ENCODE peak calls at places on chromosomes 4 and X, in eight cellular contexts. One of them, this sample, is unnamed. For H3K4me1, the result is how much of the 10 kb centered on the place peaks cover.

GRCh38 chr4:67019670-67020069 is 525.6 kb downstream of the CENPC start:
- DNase-seq in SK-N-SH: no peak
- DNase-seq in suprapubic skin: no peak
- DNase-seq in stomach: no peak
- DNase-seq in upper lobe of left lung: no peak
- DNase-seq in HCT116: no peak
- DNase-seq in K562: no peak
- DNase-seq in sigmoid colon: no peak
- DNase-seq in this sample: no peak

GRCh38 chrX:129769467-129770154 is 10.1 kb upstream of the SASH3 start:
- DNase-seq in K562: no peak
- DNase-seq in upper lobe of left lung: no peak
- DNase-seq in sigmoid colon: no peak
- DNase-seq in suprapubic skin: no peak
- DNase-seq in stomach: no peak
- DNase-seq in SK-N-SH: no peak
- DNase-seq in HCT116: no peak
- DNase-seq in this sample: peak

GRCh38 chr4:168362025-168362401 is 43.5 kb upstream of the DDX60 start:
- DNase-seq in stomach: no peak
- DNase-seq in upper lobe of left lung: no peak
- DNase-seq in HCT116: no peak
- DNase-seq in sigmoid colon: no peak
- DNase-seq in suprapubic skin: no peak
- DNase-seq in SK-N-SH: no peak
- DNase-seq in K562: no peak
- DNase-seq in this sample: no peak

GRCh38 chr4:122665148-122665547 is 44.3 kb upstream of the IL21 start:
- DNase-seq in stomach: no peak
- DNase-seq in SK-N-SH: no peak
- DNase-seq in sigmoid colon: no peak
- DNase-seq in HCT116: no peak
- DNase-seq in upper lobe of left lung: no peak
- DNase-seq in K562: no peak
- DNase-seq in suprapubic skin: no peak
- DNase-seq in this sample: no peak

GRCh38 chrX:79161655-79162054 is 17.2 kb downstream of the GPR174 start:
- DNase-seq in SK-N-SH: no peak
- DNase-seq in stomach: no peak
- DNase-seq in K562: no peak
- DNase-seq in upper lobe of left lung: no peak
- DNase-seq in suprapubic skin: no peak
- DNase-seq in HCT116: no peak
- DNase-seq in sigmoid colon: no peak
- DNase-seq in this sample: no peak

GRCh38 chr4:99324978-99325377 is 3.8 kb upstream of the ADH1B start:
- DNase-seq in SK-N-SH: no peak
- DNase-seq in stomach: peak
- DNase-seq in K562: no peak
- DNase-seq in HCT116: no peak
- DNase-seq in upper lobe of left lung: peak
- DNase-seq in suprapubic skin: no peak
- DNase-seq in sigmoid colon: peak
- DNase-seq in this sample: no peak

GRCh38 chr4:634599-634985 is 9.2 kb downstream of the PDE6B start:
- DNase-seq in upper lobe of left lung: no peak
- DNase-seq in suprapubic skin: no peak
- DNase-seq in sigmoid colon: peak
- DNase-seq in K562: no peak
- DNase-seq in SK-N-SH: no peak
- DNase-seq in HCT116: no peak
- DNase-seq in stomach: no peak
- DNase-seq in this sample: peak

GRCh38 chrX:119885554-119886428 is 9.9 kb upstream of the AKAP14 start:
- DNase-seq in suprapubic skin: no peak
- DNase-seq in SK-N-SH: no peak
- DNase-seq in upper lobe of left lung: no peak
- DNase-seq in stomach: no peak
- DNase-seq in HCT116: no peak
- DNase-seq in K562: peak
- DNase-seq in sigmoid colon: peak
- DNase-seq in this sample: no peak

GRCh38 chr4:123415977-123416376 is 19.4 kb downstream of the SPRY1 start:
- DNase-seq in upper lobe of left lung: peak
- DNase-seq in suprapubic skin: no peak
- DNase-seq in K562: peak
- DNase-seq in stomach: no peak
- DNase-seq in SK-N-SH: no peak
- DNase-seq in HCT116: no peak
- DNase-seq in sigmoid colon: no peak
- DNase-seq in this sample: no peak

GRCh38 chr4:54484361-54484760 is 173.4 kb upstream of the KIT start:
- DNase-seq in K562: no peak
- DNase-seq in upper lobe of left lung: no peak
- DNase-seq in SK-N-SH: no peak
- DNase-seq in sigmoid colon: no peak
- DNase-seq in HCT116: no peak
- DNase-seq in suprapubic skin: no peak
- DNase-seq in stomach: no peak
- DNase-seq in this sample: no peak

GRCh38 chr4:46946914-46947313 is 37.9 kb upstream of the COX7B2 start:
- DNase-seq in SK-N-SH: no peak
- DNase-seq in HCT116: no peak
- DNase-seq in suprapubic skin: no peak
- DNase-seq in K562: no peak
- DNase-seq in upper lobe of left lung: no peak
- DNase-seq in sigmoid colon: no peak
- DNase-seq in stomach: no peak
- DNase-seq in this sample: no peak

GRCh38 chrX:19544693-19545305 is 29.5 kb upstream of the MAP3K15 start:
- DNase-seq in suprapubic skin: no peak
- DNase-seq in HCT116: peak
- DNase-seq in SK-N-SH: peak
- DNase-seq in K562: peak
- DNase-seq in stomach: peak
- DNase-seq in sigmoid colon: no peak
- DNase-seq in upper lobe of left lung: peak
- DNase-seq in this sample: no peak

GRCh38 chrX:154368630-154369452 is 5.6 kb downstream of the FLNA start:
- DNase-seq in sigmoid colon: peak
- DNase-seq in upper lobe of left lung: peak
- DNase-seq in suprapubic skin: peak
- DNase-seq in HCT116: peak
- DNase-seq in stomach: peak
- DNase-seq in SK-N-SH: no peak
- DNase-seq in K562: peak
- DNase-seq in this sample: peak

GRCh38 chr4:153453455-153453854 is 12.7 kb upstream of the TMEM131L start:
- DNase-seq in sigmoid colon: no peak
- DNase-seq in K562: no peak
- DNase-seq in upper lobe of left lung: peak
- DNase-seq in SK-N-SH: no peak
- DNase-seq in stomach: no peak
- DNase-seq in suprapubic skin: no peak
- DNase-seq in HCT116: no peak
- DNase-seq in this sample: no peak

GRCh38 chrX:45903781-45904201 is 641.4 kb downstream of the ZNF674 start:
- DNase-seq in stomach: no peak
- DNase-seq in K562: no peak
- DNase-seq in suprapubic skin: no peak
- DNase-seq in sigmoid colon: no peak
- DNase-seq in HCT116: no peak
- DNase-seq in SK-N-SH: no peak
- DNase-seq in upper lobe of left lung: peak
- DNase-seq in this sample: no peak

GRCh38 chr4:7876096-7876993 is 63.3 kb downstream of the AFAP1 start:
- DNase-seq in K562: peak
- DNase-seq in HCT116: no peak
- DNase-seq in upper lobe of left lung: no peak
- DNase-seq in SK-N-SH: peak
- DNase-seq in stomach: no peak
- DNase-seq in sigmoid colon: peak
- DNase-seq in suprapubic skin: no peak
- DNase-seq in this sample: no peak

GRCh38 chr4:101102114-101102752 is 245.1 kb downstream of the PPP3CA start:
- DNase-seq in stomach: peak
- DNase-seq in sigmoid colon: peak
- DNase-seq in SK-N-SH: peak
- DNase-seq in suprapubic skin: peak
- DNase-seq in K562: no peak
- DNase-seq in HCT116: no peak
- DNase-seq in upper lobe of left lung: no peak
- DNase-seq in this sample: no peak

GRCh38 chr4:113499696-113500095 is 261.8 kb downstream of the CAMK2D start:
- DNase-seq in stomach: no peak
- DNase-seq in K562: no peak
- DNase-seq in SK-N-SH: no peak
- DNase-seq in suprapubic skin: no peak
- DNase-seq in sigmoid colon: no peak
- DNase-seq in HCT116: no peak
- DNase-seq in upper lobe of left lung: no peak
- DNase-seq in this sample: no peak

GRCh38 chrX:119757646-119757978 is 776 bp upstream of the SOWAHD start:
- DNase-seq in upper lobe of left lung: no peak
- DNase-seq in K562: no peak
- DNase-seq in suprapubic skin: no peak
- DNase-seq in sigmoid colon: no peak
- DNase-seq in stomach: no peak
- DNase-seq in HCT116: no peak
- DNase-seq in SK-N-SH: no peak
- DNase-seq in this sample: no peak

GRCh38 chr4:162969194-162969593 is 197.5 kb downstream of the NAF1 start:
- DNase-seq in suprapubic skin: no peak
- DNase-seq in sigmoid colon: no peak
- DNase-seq in K562: no peak
- DNase-seq in stomach: no peak
- DNase-seq in SK-N-SH: no peak
- DNase-seq in upper lobe of left lung: no peak
- DNase-seq in HCT116: no peak
- DNase-seq in this sample: no peak

GRCh38 chr4:118175506-118175905 is 141.2 kb downstream of the NDST3 start:
- DNase-seq in stomach: no peak
- DNase-seq in SK-N-SH: no peak
- DNase-seq in suprapubic skin: no peak
- DNase-seq in K562: no peak
- DNase-seq in sigmoid colon: no peak
- DNase-seq in upper lobe of left lung: no peak
- DNase-seq in HCT116: no peak
- DNase-seq in this sample: no peak

GRCh38 chr4:118173126-118173525 is 138.8 kb downstream of the NDST3 start:
- DNase-seq in K562: no peak
- DNase-seq in sigmoid colon: no peak
- DNase-seq in SK-N-SH: no peak
- DNase-seq in stomach: no peak
- DNase-seq in upper lobe of left lung: no peak
- DNase-seq in HCT116: no peak
- DNase-seq in suprapubic skin: no peak
- DNase-seq in this sample: no peak

GRCh38 chr4:118171381-118171780 is 137.1 kb downstream of the NDST3 start:
- DNase-seq in stomach: no peak
- DNase-seq in K562: no peak
- DNase-seq in sigmoid colon: no peak
- DNase-seq in HCT116: no peak
- DNase-seq in suprapubic skin: no peak
- DNase-seq in SK-N-SH: no peak
- DNase-seq in upper lobe of left lung: no peak
- DNase-seq in this sample: no peak

GRCh38 chr4:118177121-118177520 is 142.8 kb downstream of the NDST3 start:
- DNase-seq in suprapubic skin: no peak
- DNase-seq in stomach: no peak
- DNase-seq in SK-N-SH: no peak
- DNase-seq in HCT116: no peak
- DNase-seq in sigmoid colon: no peak
- DNase-seq in upper lobe of left lung: no peak
- DNase-seq in K562: no peak
- DNase-seq in this sample: no peak

GRCh38 chr4:118173956-118174355 is 139.7 kb downstream of the NDST3 start:
- DNase-seq in SK-N-SH: no peak
- DNase-seq in sigmoid colon: no peak
- DNase-seq in suprapubic skin: no peak
- DNase-seq in HCT116: no peak
- DNase-seq in K562: no peak
- DNase-seq in upper lobe of left lung: no peak
- DNase-seq in stomach: no peak
- DNase-seq in this sample: no peak
- H3K27ac ChIP-seq in SK-N-SH: peak
- H3K27ac ChIP-seq in sigmoid colon: no peak
- H3K27ac ChIP-seq in suprapubic skin: no peak
- H3K27ac ChIP-seq in HCT116: no peak
- H3K27ac ChIP-seq in K562: no peak
- H3K27ac ChIP-seq in upper lobe of left lung: no peak
- H3K27ac ChIP-seq in stomach: no peak
- H3K27ac ChIP-seq in this sample: no peak

GRCh38 chrX:137401092-137401491 is 164.8 kb upstream of the ZIC3 start:
- DNase-seq in SK-N-SH: no peak
- DNase-seq in suprapubic skin: no peak
- DNase-seq in sigmoid colon: no peak
- DNase-seq in K562: no peak
- DNase-seq in upper lobe of left lung: no peak
- DNase-seq in stomach: no peak
- DNase-seq in HCT116: no peak
- DNase-seq in this sample: peak
- H3K4me1 ChIP-seq in SK-N-SH: under half
- H3K4me1 ChIP-seq in suprapubic skin: under half
- H3K4me1 ChIP-seq in sigmoid colon: under half
- H3K4me1 ChIP-seq in K562: under half
- H3K4me1 ChIP-seq in upper lobe of left lung: under half
- H3K4me1 ChIP-seq in stomach: under half
- H3K4me1 ChIP-seq in HCT116: under half
- H3K4me1 ChIP-seq in this sample: under half

DNA sequence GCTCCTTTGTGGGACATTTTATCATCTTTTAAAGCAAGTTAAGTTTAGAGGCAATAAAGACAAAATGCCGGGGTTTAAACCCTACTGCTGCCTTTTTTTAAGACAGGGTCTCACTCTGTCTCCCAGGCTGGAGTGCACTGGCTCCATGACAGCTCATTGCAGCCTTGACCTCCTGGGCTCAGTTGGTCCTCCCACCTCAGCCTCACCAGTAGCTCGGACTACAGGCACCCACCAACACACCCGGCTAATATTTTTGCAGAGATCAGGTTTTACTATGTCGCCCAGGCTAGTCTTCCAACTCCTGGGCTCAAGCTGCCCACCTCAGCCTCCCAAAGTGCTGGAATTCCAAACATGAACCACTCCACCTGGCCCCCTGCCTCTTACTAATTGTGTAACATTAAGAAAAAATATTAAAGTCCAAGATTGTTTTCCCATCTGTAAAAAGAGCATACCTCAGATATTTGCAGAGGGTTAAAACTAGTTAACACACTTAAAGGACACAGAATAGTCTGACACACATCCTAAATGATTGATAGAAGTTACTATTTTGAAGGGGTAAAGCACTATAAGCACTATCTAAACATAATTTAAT is 9.8 kb downstream of the HNRNPD start:
- DNase-seq in K562: no peak
- DNase-seq in SK-N-SH: no peak
- DNase-seq in upper lobe of left lung: no peak
- DNase-seq in stomach: no peak
- DNase-seq in sigmoid colon: no peak
- DNase-seq in HCT116: no peak
- DNase-seq in suprapubic skin: no peak
- DNase-seq in this sample: no peak
- TF ChIP-seq POLR2AphosphoS5 in K562: no peak
- TF ChIP-seq POLR2AphosphoS5 in SK-N-SH: no peak
- TF ChIP-seq POLR2AphosphoS5 in upper lobe of left lung: no peak
- TF ChIP-seq POLR2AphosphoS5 in stomach: no peak
- TF ChIP-seq POLR2AphosphoS5 in sigmoid colon: no peak
- TF ChIP-seq POLR2AphosphoS5 in HCT116: peak
- TF ChIP-seq POLR2AphosphoS5 in suprapubic skin: no peak
- TF ChIP-seq POLR2AphosphoS5 in this sample: no peak

GRCh38 chr4:39699676-39700409 is 1.9 kb downstream of the UBE2K start:
- DNase-seq in HCT116: no peak
- DNase-seq in K562: peak
- DNase-seq in sigmoid colon: no peak
- DNase-seq in suprapubic skin: no peak
- DNase-seq in stomach: no peak
- DNase-seq in SK-N-SH: no peak
- DNase-seq in upper lobe of left lung: no peak
- DNase-seq in this sample: no peak
- H3K27ac ChIP-seq in HCT116: no peak
- H3K27ac ChIP-seq in K562: peak
- H3K27ac ChIP-seq in sigmoid colon: peak
- H3K27ac ChIP-seq in suprapubic skin: no peak
- H3K27ac ChIP-seq in stomach: no peak
- H3K27ac ChIP-seq in SK-N-SH: peak
- H3K27ac ChIP-seq in upper lobe of left lung: peak
- H3K27ac ChIP-seq in this sample: peak

This sample was measured in spleen.